ENCODE peak calls at places on chromosomes 1 and 21, in five cellular contexts. One of them, this sample, is unnamed.

GRCh38 chr1:160858127-160858909 is 4.4 kb downstream of the CD244 start:
- DNase-seq in HuH-7.5: no peak
- DNase-seq in T-helper 2 cell: no peak
- DNase-seq in occipital lobe: no peak
- DNase-seq in head of caudate nucleus: no peak
- DNase-seq in this sample: no peak

GRCh38 chr1:71118086-71118485 is 37.3 kb upstream of the ZRANB2 start:
- DNase-seq in occipital lobe: no peak
- DNase-seq in T-helper 2 cell: no peak
- DNase-seq in HuH-7.5: no peak
- DNase-seq in head of caudate nucleus: no peak
- DNase-seq in this sample: no peak

GRCh38 chr1:67674260-67675011 is 10.6 kb upstream of the GADD45A start:
- DNase-seq in occipital lobe: no peak
- DNase-seq in head of caudate nucleus: no peak
- DNase-seq in T-helper 2 cell: peak; percentile 18
- DNase-seq in HuH-7.5: no peak
- DNase-seq in this sample: peak; percentile 21

GRCh38 chr1:235843458-235843857 is 23.2 kb downstream of the LYST start:
- DNase-seq in T-helper 2 cell: no peak
- DNase-seq in occipital lobe: no peak
- DNase-seq in head of caudate nucleus: no peak
- DNase-seq in HuH-7.5: peak; percentile 14
- DNase-seq in this sample: no peak

GRCh38 chr1:27789511-27790154 is 16.6 kb downstream of the STX12 start:
- DNase-seq in T-helper 2 cell: no peak
- DNase-seq in HuH-7.5: no peak
- DNase-seq in occipital lobe: no peak
- DNase-seq in head of caudate nucleus: no peak
- DNase-seq in this sample: no peak

GRCh38 chr1:206021008-206021795 is 2.5 kb downstream of the CTSE start:
- DNase-seq in HuH-7.5: no peak
- DNase-seq in occipital lobe: no peak
- DNase-seq in T-helper 2 cell: no peak
- DNase-seq in head of caudate nucleus: no peak
- DNase-seq in this sample: no peak

GRCh38 chr1:171251741-171252300 is 3.5 kb downstream of the FMO1 start:
- DNase-seq in HuH-7.5: no peak
- DNase-seq in occipital lobe: no peak
- DNase-seq in T-helper 2 cell: no peak
- DNase-seq in head of caudate nucleus: no peak
- DNase-seq in this sample: no peak

GRCh38 chr1:111476761-111477309 is 3.1 kb downstream of the C1orf162 start:
- DNase-seq in occipital lobe: no peak
- DNase-seq in T-helper 2 cell: peak; percentile 29
- DNase-seq in HuH-7.5: no peak
- DNase-seq in head of caudate nucleus: no peak
- DNase-seq in this sample: no peak

GRCh38 chr1:25989860-25990650 is 7.8 kb downstream of the PAFAH2 start:
- DNase-seq in HuH-7.5: no peak
- DNase-seq in head of caudate nucleus: no peak
- DNase-seq in occipital lobe: no peak
- DNase-seq in T-helper 2 cell: no peak
- DNase-seq in this sample: no peak

GRCh38 chr1:9326596-9326995 is 33.9 kb downstream of the SPSB1 start:
- DNase-seq in occipital lobe: no peak
- DNase-seq in T-helper 2 cell: no peak
- DNase-seq in head of caudate nucleus: no peak
- DNase-seq in HuH-7.5: no peak
- DNase-seq in this sample: no peak

GRCh38 chr21:46374761-46375389 is 50.9 kb downstream of the PCNT start:
- DNase-seq in occipital lobe: no peak
- DNase-seq in head of caudate nucleus: no peak
- DNase-seq in T-helper 2 cell: no peak
- DNase-seq in HuH-7.5: no peak
- DNase-seq in this sample: no peak

GRCh38 chr21:35366348-35367085 is 317.4 kb upstream of the RUNX1 start:
- DNase-seq in T-helper 2 cell: no peak
- DNase-seq in head of caudate nucleus: no peak
- DNase-seq in occipital lobe: no peak
- DNase-seq in HuH-7.5: no peak
- DNase-seq in this sample: no peak

GRCh38 chr1:176046926-176047325 is 160.2 kb downstream of the COP1 start:
- DNase-seq in HuH-7.5: no peak
- DNase-seq in T-helper 2 cell: no peak
- DNase-seq in occipital lobe: no peak
- DNase-seq in head of caudate nucleus: no peak
- DNase-seq in this sample: no peak

GRCh38 chr1:200153277-200154055 is 126.0 kb downstream of the NR5A2 start:
- DNase-seq in T-helper 2 cell: peak; percentile 4
- DNase-seq in occipital lobe: no peak
- DNase-seq in HuH-7.5: no peak
- DNase-seq in head of caudate nucleus: no peak
- DNase-seq in this sample: no peak

GRCh38 chr1:56758135-56758534 is 61.1 kb downstream of the FYB2 start:
- DNase-seq in T-helper 2 cell: no peak
- DNase-seq in HuH-7.5: no peak
- DNase-seq in occipital lobe: no peak
- DNase-seq in head of caudate nucleus: no peak
- DNase-seq in this sample: no peak

GRCh38 chr1:53636621-53637171 is 102.3 kb downstream of the GLIS1 start:
- DNase-seq in head of caudate nucleus: no peak
- DNase-seq in T-helper 2 cell: no peak
- DNase-seq in HuH-7.5: no peak
- DNase-seq in occipital lobe: no peak
- DNase-seq in this sample: no peak

GRCh38 chr1:218349365-218350021 is 4.4 kb downstream of the TGFB2 start:
- DNase-seq in HuH-7.5: no peak
- DNase-seq in head of caudate nucleus: no peak
- DNase-seq in occipital lobe: no peak
- DNase-seq in T-helper 2 cell: no peak
- DNase-seq in this sample: no peak

GRCh38 chr21:16587671-16588379 is 858.0 kb downstream of the USP25 start:
- DNase-seq in head of caudate nucleus: peak; percentile 44
- DNase-seq in occipital lobe: peak; percentile 45
- DNase-seq in HuH-7.5: no peak
- DNase-seq in T-helper 2 cell: no peak
- DNase-seq in this sample: no peak

GRCh38 chr1:208242186-208242585 is 2.0 kb downstream of the PLXNA2 start:
- DNase-seq in T-helper 2 cell: no peak
- DNase-seq in head of caudate nucleus: no peak
- DNase-seq in HuH-7.5: no peak
- DNase-seq in occipital lobe: no peak
- DNase-seq in this sample: no peak

GRCh38 chr21:46057111-46057709 is 40.7 kb upstream of the COL6A2 start:
- DNase-seq in head of caudate nucleus: no peak
- DNase-seq in HuH-7.5: no peak
- DNase-seq in T-helper 2 cell: no peak
- DNase-seq in occipital lobe: no peak
- DNase-seq in this sample: peak; percentile 28

GRCh38 chr1:59486595-59486994 is 189.7 kb downstream of the FGGY start:
- DNase-seq in head of caudate nucleus: no peak
- DNase-seq in occipital lobe: no peak
- DNase-seq in HuH-7.5: no peak
- DNase-seq in T-helper 2 cell: no peak
- DNase-seq in this sample: no peak

GRCh38 chr21:31213787-31214186 is 130.3 kb downstream of the TIAM1 start:
- DNase-seq in HuH-7.5: no peak
- DNase-seq in T-helper 2 cell: no peak
- DNase-seq in occipital lobe: no peak
- DNase-seq in head of caudate nucleus: no peak
- DNase-seq in this sample: no peak

GRCh38 chr1:87450136-87450535 is 121.5 kb downstream of the LMO4 start:
- DNase-seq in head of caudate nucleus: no peak
- DNase-seq in HuH-7.5: no peak
- DNase-seq in T-helper 2 cell: no peak
- DNase-seq in occipital lobe: no peak
- DNase-seq in this sample: no peak

This sample was measured in effector CD8-positive, alpha-beta T cell.